ENCODE peak calls at places on chromosomes 13 and 19, in eight cellular contexts. One of them, this sample, is unnamed. For H3K27me3, the result is how much of the 10 kb centered on the place peaks cover.

GRCh38 chr19:38838208-38838985 is 6.8 kb upstream of the ECH1 start:
- DNase-seq in Panc1: no peak
- DNase-seq in SK-N-SH: no peak
- DNase-seq in K562: no peak
- DNase-seq in GM23338: no peak
- DNase-seq in HCT116: peak
- DNase-seq in HepG2: no peak
- DNase-seq in GM12878: no peak
- DNase-seq in this sample: no peak

GRCh38 chr13:26420282-26420960 is 137.1 kb upstream of the WASF3 start:
- DNase-seq in Panc1: no peak
- DNase-seq in SK-N-SH: no peak
- DNase-seq in K562: no peak
- DNase-seq in GM23338: no peak
- DNase-seq in HCT116: no peak
- DNase-seq in HepG2: peak
- DNase-seq in GM12878: no peak
- DNase-seq in this sample: no peak

GRCh38 chr19:52142001-52142595 is 2.4 kb upstream of the ZNF616 start:
- DNase-seq in Panc1: no peak
- DNase-seq in SK-N-SH: no peak
- DNase-seq in K562: no peak
- DNase-seq in GM23338: no peak
- DNase-seq in HCT116: no peak
- DNase-seq in HepG2: no peak
- DNase-seq in GM12878: no peak
- DNase-seq in this sample: no peak

GRCh38 chr19:38277549-38277948 is 13.2 kb downstream of the SPINT2 start:
- DNase-seq in Panc1: no peak
- DNase-seq in SK-N-SH: no peak
- DNase-seq in K562: no peak
- DNase-seq in GM23338: no peak
- DNase-seq in HCT116: no peak
- DNase-seq in HepG2: no peak
- DNase-seq in GM12878: no peak
- DNase-seq in this sample: no peak

GRCh38 chr19:44553478-44554171 is 24.1 kb upstream of the CEACAM20 start:
- DNase-seq in Panc1: no peak
- DNase-seq in SK-N-SH: no peak
- DNase-seq in K562: peak
- DNase-seq in GM23338: no peak
- DNase-seq in HCT116: no peak
- DNase-seq in HepG2: no peak
- DNase-seq in GM12878: no peak
- DNase-seq in this sample: no peak

GRCh38 chr19:3852177-3852511 is 16.7 kb downstream of the ZFR2 start:
- DNase-seq in Panc1: no peak
- DNase-seq in SK-N-SH: no peak
- DNase-seq in K562: no peak
- DNase-seq in GM23338: no peak
- DNase-seq in HCT116: no peak
- DNase-seq in HepG2: no peak
- DNase-seq in GM12878: no peak
- DNase-seq in this sample: no peak

GRCh38 chr13:44637581-44637980 is 61.5 kb upstream of the TSC22D1 start:
- DNase-seq in Panc1: no peak
- DNase-seq in SK-N-SH: no peak
- DNase-seq in K562: no peak
- DNase-seq in GM23338: no peak
- DNase-seq in HCT116: no peak
- DNase-seq in HepG2: no peak
- DNase-seq in GM12878: no peak
- DNase-seq in this sample: no peak

GRCh38 chr19:54014920-54015560 is 23.6 kb downstream of the CACNG6 start:
- DNase-seq in Panc1: no peak
- DNase-seq in SK-N-SH: no peak
- DNase-seq in K562: no peak
- DNase-seq in GM23338: no peak
- DNase-seq in HCT116: no peak
- DNase-seq in HepG2: no peak
- DNase-seq in GM12878: no peak
- DNase-seq in this sample: no peak

GRCh38 chr13:28537149-28537548 is 42.2 kb upstream of the FLT1 start:
- DNase-seq in Panc1: no peak
- DNase-seq in SK-N-SH: no peak
- DNase-seq in K562: no peak
- DNase-seq in GM23338: no peak
- DNase-seq in HCT116: no peak
- DNase-seq in HepG2: no peak
- DNase-seq in GM12878: no peak
- DNase-seq in this sample: no peak

DNA sequence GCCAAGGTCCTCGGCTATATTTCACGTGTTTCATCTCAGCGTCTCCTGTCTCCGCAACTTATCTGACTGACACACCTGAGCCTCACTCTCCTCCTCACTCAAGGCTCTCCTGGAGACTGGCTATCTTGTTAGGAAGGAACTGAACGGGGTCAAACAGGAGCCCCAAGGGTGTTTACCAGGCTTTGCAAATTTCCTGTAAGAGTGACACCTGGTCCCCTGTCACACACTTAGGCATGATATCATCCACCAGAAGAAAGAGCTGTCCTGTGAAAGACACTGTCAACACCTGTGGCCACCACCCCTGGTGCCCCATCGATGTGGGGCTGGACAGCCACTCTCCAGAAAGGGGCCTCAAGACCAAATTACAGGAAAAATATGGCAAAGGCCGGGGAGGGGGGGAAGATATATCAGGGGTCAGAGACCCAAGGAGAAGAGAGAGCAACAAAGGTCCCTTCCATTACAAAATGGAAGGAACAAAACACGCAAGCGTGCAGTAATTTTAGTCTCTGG is 2.9 kb downstream of the CD70 start:
- DNase-seq in Panc1: no peak
- DNase-seq in SK-N-SH: no peak
- DNase-seq in K562: no peak
- DNase-seq in GM23338: peak
- DNase-seq in HCT116: no peak
- DNase-seq in HepG2: no peak
- DNase-seq in GM12878: no peak
- DNase-seq in this sample: no peak
- H3K27me3 ChIP-seq in Panc1: under half
- H3K27me3 ChIP-seq in SK-N-SH: half or more
- H3K27me3 ChIP-seq in K562: under half
- H3K27me3 ChIP-seq in GM23338: half or more
- H3K27me3 ChIP-seq in HCT116: under half
- H3K27me3 ChIP-seq in HepG2: half or more
- H3K27me3 ChIP-seq in GM12878: under half
- H3K27me3 ChIP-seq in this sample: under half

DNA sequence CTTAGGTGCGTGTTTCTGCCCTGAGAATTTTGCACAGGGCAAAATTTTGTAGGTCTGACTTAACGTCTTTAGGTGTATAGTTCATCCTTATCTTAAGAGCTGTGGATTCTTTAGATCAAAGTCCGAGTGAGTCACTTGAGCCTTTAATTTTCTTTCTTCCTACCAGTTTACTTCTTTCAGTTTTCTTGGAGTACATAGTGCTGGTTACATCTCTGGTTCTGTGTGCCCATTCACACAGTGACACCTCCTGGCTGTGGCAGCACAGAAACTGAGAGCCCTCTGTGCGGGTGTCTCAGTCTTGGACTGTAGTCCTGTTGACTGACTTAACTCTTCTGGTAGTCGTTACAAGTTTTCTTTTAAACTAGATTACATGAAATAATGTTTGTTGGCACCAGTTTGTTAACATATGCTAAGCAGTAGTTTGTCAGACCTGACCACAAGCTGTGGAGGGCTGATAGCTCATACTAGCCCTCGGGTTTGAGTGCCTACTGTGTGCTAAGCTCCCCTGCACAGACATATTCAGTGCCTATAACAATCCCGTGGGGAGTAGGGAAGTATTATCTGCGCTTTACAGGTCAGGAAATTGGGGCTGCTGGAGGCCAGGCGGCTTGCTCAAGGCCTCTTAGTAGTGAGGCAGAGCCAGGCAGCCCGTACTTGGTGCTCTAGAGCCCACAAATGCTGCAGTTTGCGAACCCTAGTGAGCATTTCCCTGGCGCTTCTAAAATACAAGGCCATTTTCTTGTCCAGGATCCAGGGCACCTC is 1.6 kb downstream of the GATAD2A start:
- DNase-seq in Panc1: no peak
- DNase-seq in SK-N-SH: no peak
- DNase-seq in K562: no peak
- DNase-seq in GM23338: no peak
- DNase-seq in HCT116: no peak
- DNase-seq in HepG2: peak
- DNase-seq in GM12878: no peak
- DNase-seq in this sample: peak
- TF ChIP-seq REST in Panc1: no peak
- TF ChIP-seq REST in SK-N-SH: no peak
- TF ChIP-seq REST in K562: no peak
- TF ChIP-seq REST in GM23338: no peak
- TF ChIP-seq REST in HCT116: no peak
- TF ChIP-seq REST in HepG2: no peak
- TF ChIP-seq REST in GM12878: no peak
- TF ChIP-seq REST in this sample: no peak

DNA sequence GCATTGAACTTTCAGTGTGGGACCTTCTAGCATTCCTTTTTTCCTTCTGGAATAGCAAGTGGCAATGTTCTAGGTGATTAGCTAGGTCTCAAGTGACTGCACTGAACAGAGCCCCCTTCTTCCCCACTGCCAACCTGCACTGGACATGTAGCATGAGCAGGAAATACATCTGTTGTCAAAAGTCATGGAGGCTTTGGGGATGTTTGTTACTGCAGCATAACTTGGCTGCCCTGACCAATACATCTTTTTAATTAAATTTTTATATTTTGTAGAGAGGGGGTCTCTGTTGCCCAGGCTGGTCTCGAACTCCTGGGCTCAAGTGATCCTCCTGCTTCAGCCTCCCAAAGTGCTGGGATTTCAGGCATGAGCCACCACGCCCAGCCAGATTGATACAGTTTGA is 163.6 kb downstream of the CACNA1A start:
- DNase-seq in Panc1: no peak
- DNase-seq in SK-N-SH: no peak
- DNase-seq in K562: no peak
- DNase-seq in GM23338: no peak
- DNase-seq in HCT116: no peak
- DNase-seq in HepG2: no peak
- DNase-seq in GM12878: no peak
- DNase-seq in this sample: no peak
- H3K4me3 ChIP-seq in Panc1: no peak
- H3K4me3 ChIP-seq in SK-N-SH: no peak
- H3K4me3 ChIP-seq in K562: no peak
- H3K4me3 ChIP-seq in GM23338: no peak
- H3K4me3 ChIP-seq in HCT116: no peak
- H3K4me3 ChIP-seq in HepG2: no peak
- H3K4me3 ChIP-seq in GM12878: no peak
- H3K4me3 ChIP-seq in this sample: no peak

GRCh38 chr19:47861630-47862029 is 2.6 kb downstream of the TPRX2 start:
- DNase-seq in Panc1: no peak
- DNase-seq in SK-N-SH: no peak
- DNase-seq in K562: no peak
- DNase-seq in GM23338: no peak
- DNase-seq in HCT116: no peak
- DNase-seq in HepG2: no peak
- DNase-seq in GM12878: no peak
- DNase-seq in this sample: no peak
- H3K27me3 ChIP-seq in Panc1: under half
- H3K27me3 ChIP-seq in SK-N-SH: under half
- H3K27me3 ChIP-seq in K562: under half
- H3K27me3 ChIP-seq in GM23338: under half
- H3K27me3 ChIP-seq in HCT116: under half
- H3K27me3 ChIP-seq in HepG2: under half
- H3K27me3 ChIP-seq in GM12878: under half
- H3K27me3 ChIP-seq in this sample: under half

GRCh38 chr19:48445256-48445605 is 552 bp upstream of the GRWD1 start:
- DNase-seq in Panc1: no peak
- DNase-seq in SK-N-SH: peak
- DNase-seq in K562: peak
- DNase-seq in GM23338: peak
- DNase-seq in HCT116: peak
- DNase-seq in HepG2: peak
- DNase-seq in GM12878: no peak
- DNase-seq in this sample: peak
- TF ChIP-seq REST in Panc1: no peak
- TF ChIP-seq REST in SK-N-SH: peak
- TF ChIP-seq REST in K562: no peak
- TF ChIP-seq REST in GM23338: no peak
- TF ChIP-seq REST in HCT116: no peak
- TF ChIP-seq REST in HepG2: no peak
- TF ChIP-seq REST in GM12878: no peak
- TF ChIP-seq REST in this sample: no peak

GRCh38 chr13:98033277-98034247 is 80.1 kb downstream of the IPO5 start:
- DNase-seq in Panc1: no peak
- DNase-seq in SK-N-SH: peak
- DNase-seq in K562: no peak
- DNase-seq in GM23338: peak
- DNase-seq in HCT116: peak
- DNase-seq in HepG2: peak
- DNase-seq in GM12878: no peak
- DNase-seq in this sample: no peak
- H3K4me3 ChIP-seq in Panc1: no peak
- H3K4me3 ChIP-seq in SK-N-SH: no peak
- H3K4me3 ChIP-seq in K562: no peak
- H3K4me3 ChIP-seq in GM23338: no peak
- H3K4me3 ChIP-seq in HCT116: no peak
- H3K4me3 ChIP-seq in HepG2: peak
- H3K4me3 ChIP-seq in GM12878: no peak
- H3K4me3 ChIP-seq in this sample: no peak

GRCh38 chr19:50553134-50553703 is 15.0 kb downstream of the LRRC4B start:
- DNase-seq in Panc1: no peak
- DNase-seq in SK-N-SH: no peak
- DNase-seq in K562: no peak
- DNase-seq in GM23338: no peak
- DNase-seq in HCT116: no peak
- DNase-seq in HepG2: no peak
- DNase-seq in GM12878: no peak
- DNase-seq in this sample: no peak
- H3K27me3 ChIP-seq in Panc1: under half
- H3K27me3 ChIP-seq in SK-N-SH: under half
- H3K27me3 ChIP-seq in K562: under half
- H3K27me3 ChIP-seq in GM23338: half or more
- H3K27me3 ChIP-seq in HCT116: under half
- H3K27me3 ChIP-seq in HepG2: under half
- H3K27me3 ChIP-seq in GM12878: under half
- H3K27me3 ChIP-seq in this sample: under half

GRCh38 chr19:33902802-33903488 is 106.3 kb downstream of the KCTD15 start:
- DNase-seq in Panc1: no peak
- DNase-seq in SK-N-SH: peak
- DNase-seq in K562: peak
- DNase-seq in GM23338: no peak
- DNase-seq in HCT116: no peak
- DNase-seq in HepG2: no peak
- DNase-seq in GM12878: no peak
- DNase-seq in this sample: no peak
- TF ChIP-seq REST in Panc1: no peak
- TF ChIP-seq REST in SK-N-SH: no peak
- TF ChIP-seq REST in K562: no peak
- TF ChIP-seq REST in GM23338: no peak
- TF ChIP-seq REST in HCT116: no peak
- TF ChIP-seq REST in HepG2: no peak
- TF ChIP-seq REST in GM12878: no peak
- TF ChIP-seq REST in this sample: no peak

GRCh38 chr19:1220452-1221037 is 15.0 kb downstream of the STK11 start:
- DNase-seq in Panc1: no peak
- DNase-seq in SK-N-SH: peak
- DNase-seq in K562: no peak
- DNase-seq in GM23338: no peak
- DNase-seq in HCT116: no peak
- DNase-seq in HepG2: no peak
- DNase-seq in GM12878: no peak
- DNase-seq in this sample: no peak
- H3K4me3 ChIP-seq in Panc1: no peak
- H3K4me3 ChIP-seq in SK-N-SH: no peak
- H3K4me3 ChIP-seq in K562: no peak
- H3K4me3 ChIP-seq in GM23338: no peak
- H3K4me3 ChIP-seq in HCT116: no peak
- H3K4me3 ChIP-seq in HepG2: no peak
- H3K4me3 ChIP-seq in GM12878: no peak
- H3K4me3 ChIP-seq in this sample: no peak